ENCODE peak calls at places on chromosomes 1 and 21, in nine cellular contexts. One of them, this sample, is unnamed.

GRCh38 chr1:243452092-243452491 is 196.3 kb downstream of the SDCCAG8 start:
- DNase-seq in NCI-H2081: no peak
- DNase-seq in T-helper 2 cell: no peak
- DNase-seq in stimulated activated CD4-positive, alpha-beta T cell treated with anti-CD3 and anti-CD28 coated beads, Interleukin-1b, Interleukin-23, amount 100 ng/mL, for 24 hours: no peak
- DNase-seq in NCI-H1694 treated with DMSO at 0.1 percent for 48 hours: no peak
- DNase-seq in T47D: no peak
- DNase-seq in activated gamma-delta T cell treated with Interleukin-2 at 50 U/mL for 16 hours: no peak
- DNase-seq in A172: no peak
- DNase-seq in coronary artery: no peak
- DNase-seq in this sample: no peak

GRCh38 chr1:221923921-221924598 is 182.2 kb upstream of the DUSP10 start:
- DNase-seq in NCI-H2081: no peak
- DNase-seq in T-helper 2 cell: no peak
- DNase-seq in stimulated activated CD4-positive, alpha-beta T cell treated with anti-CD3 and anti-CD28 coated beads, Interleukin-1b, Interleukin-23, amount 100 ng/mL, for 24 hours: no peak
- DNase-seq in NCI-H1694 treated with DMSO at 0.1 percent for 48 hours: no peak
- DNase-seq in T47D: no peak
- DNase-seq in activated gamma-delta T cell treated with Interleukin-2 at 50 U/mL for 16 hours: no peak
- DNase-seq in A172: no peak
- DNase-seq in coronary artery: no peak
- DNase-seq in this sample: no peak

GRCh38 chr1:192867180-192867579 is 58.3 kb downstream of the RGS2 start:
- DNase-seq in NCI-H2081: no peak
- DNase-seq in T-helper 2 cell: no peak
- DNase-seq in stimulated activated CD4-positive, alpha-beta T cell treated with anti-CD3 and anti-CD28 coated beads, Interleukin-1b, Interleukin-23, amount 100 ng/mL, for 24 hours: no peak
- DNase-seq in NCI-H1694 treated with DMSO at 0.1 percent for 48 hours: no peak
- DNase-seq in T47D: no peak
- DNase-seq in activated gamma-delta T cell treated with Interleukin-2 at 50 U/mL for 16 hours: no peak
- DNase-seq in A172: no peak
- DNase-seq in coronary artery: no peak
- DNase-seq in this sample: no peak

GRCh38 chr21:17491716-17492414 is 21.0 kb upstream of the CXADR start:
- DNase-seq in NCI-H2081: no peak
- DNase-seq in T-helper 2 cell: no peak
- DNase-seq in stimulated activated CD4-positive, alpha-beta T cell treated with anti-CD3 and anti-CD28 coated beads, Interleukin-1b, Interleukin-23, amount 100 ng/mL, for 24 hours: no peak
- DNase-seq in NCI-H1694 treated with DMSO at 0.1 percent for 48 hours: no peak
- DNase-seq in T47D: no peak
- DNase-seq in activated gamma-delta T cell treated with Interleukin-2 at 50 U/mL for 16 hours: no peak
- DNase-seq in A172: peak; percentile 96
- DNase-seq in coronary artery: no peak
- DNase-seq in this sample: no peak

GRCh38 chr1:226654508-226655124 is 84.5 kb downstream of the ITPKB start:
- DNase-seq in NCI-H2081: peak; percentile 20
- DNase-seq in T-helper 2 cell: no peak
- DNase-seq in stimulated activated CD4-positive, alpha-beta T cell treated with anti-CD3 and anti-CD28 coated beads, Interleukin-1b, Interleukin-23, amount 100 ng/mL, for 24 hours: no peak
- DNase-seq in NCI-H1694 treated with DMSO at 0.1 percent for 48 hours: peak; percentile 42
- DNase-seq in T47D: no peak
- DNase-seq in activated gamma-delta T cell treated with Interleukin-2 at 50 U/mL for 16 hours: no peak
- DNase-seq in A172: no peak
- DNase-seq in coronary artery: no peak
- DNase-seq in this sample: no peak

GRCh38 chr1:211198880-211199279 is 60.3 kb upstream of the RCOR3 start:
- DNase-seq in NCI-H2081: no peak
- DNase-seq in T-helper 2 cell: no peak
- DNase-seq in stimulated activated CD4-positive, alpha-beta T cell treated with anti-CD3 and anti-CD28 coated beads, Interleukin-1b, Interleukin-23, amount 100 ng/mL, for 24 hours: no peak
- DNase-seq in NCI-H1694 treated with DMSO at 0.1 percent for 48 hours: no peak
- DNase-seq in T47D: peak; percentile 24
- DNase-seq in activated gamma-delta T cell treated with Interleukin-2 at 50 U/mL for 16 hours: no peak
- DNase-seq in A172: no peak
- DNase-seq in coronary artery: no peak
- DNase-seq in this sample: no peak

GRCh38 chr1:68319907-68320306 is 87.6 kb upstream of the WLS start:
- DNase-seq in NCI-H2081: no peak
- DNase-seq in T-helper 2 cell: no peak
- DNase-seq in stimulated activated CD4-positive, alpha-beta T cell treated with anti-CD3 and anti-CD28 coated beads, Interleukin-1b, Interleukin-23, amount 100 ng/mL, for 24 hours: no peak
- DNase-seq in NCI-H1694 treated with DMSO at 0.1 percent for 48 hours: no peak
- DNase-seq in T47D: no peak
- DNase-seq in activated gamma-delta T cell treated with Interleukin-2 at 50 U/mL for 16 hours: no peak
- DNase-seq in A172: no peak
- DNase-seq in coronary artery: no peak
- DNase-seq in this sample: no peak

GRCh38 chr1:37325010-37325409 is 149.4 kb upstream of the ZC3H12A start:
- DNase-seq in NCI-H2081: peak; percentile 69
- DNase-seq in T-helper 2 cell: no peak
- DNase-seq in stimulated activated CD4-positive, alpha-beta T cell treated with anti-CD3 and anti-CD28 coated beads, Interleukin-1b, Interleukin-23, amount 100 ng/mL, for 24 hours: no peak
- DNase-seq in NCI-H1694 treated with DMSO at 0.1 percent for 48 hours: no peak
- DNase-seq in T47D: no peak
- DNase-seq in activated gamma-delta T cell treated with Interleukin-2 at 50 U/mL for 16 hours: no peak
- DNase-seq in A172: no peak
- DNase-seq in coronary artery: no peak
- DNase-seq in this sample: no peak

GRCh38 chr1:11138952-11139351 is 39.3 kb upstream of the EXOSC10 start:
- DNase-seq in NCI-H2081: no peak
- DNase-seq in T-helper 2 cell: no peak
- DNase-seq in stimulated activated CD4-positive, alpha-beta T cell treated with anti-CD3 and anti-CD28 coated beads, Interleukin-1b, Interleukin-23, amount 100 ng/mL, for 24 hours: no peak
- DNase-seq in NCI-H1694 treated with DMSO at 0.1 percent for 48 hours: no peak
- DNase-seq in T47D: no peak
- DNase-seq in activated gamma-delta T cell treated with Interleukin-2 at 50 U/mL for 16 hours: no peak
- DNase-seq in A172: no peak
- DNase-seq in coronary artery: no peak
- DNase-seq in this sample: no peak

GRCh38 chr21:16192900-16193299 is 463.1 kb downstream of the USP25 start:
- DNase-seq in NCI-H2081: no peak
- DNase-seq in T-helper 2 cell: no peak
- DNase-seq in stimulated activated CD4-positive, alpha-beta T cell treated with anti-CD3 and anti-CD28 coated beads, Interleukin-1b, Interleukin-23, amount 100 ng/mL, for 24 hours: no peak
- DNase-seq in NCI-H1694 treated with DMSO at 0.1 percent for 48 hours: no peak
- DNase-seq in T47D: no peak
- DNase-seq in activated gamma-delta T cell treated with Interleukin-2 at 50 U/mL for 16 hours: no peak
- DNase-seq in A172: peak; percentile 73
- DNase-seq in coronary artery: no peak
- DNase-seq in this sample: peak; percentile 76

GRCh38 chr1:185315364-185316108 is 1.5 kb downstream of the IVNS1ABP start:
- DNase-seq in NCI-H2081: no peak
- DNase-seq in T-helper 2 cell: no peak
- DNase-seq in stimulated activated CD4-positive, alpha-beta T cell treated with anti-CD3 and anti-CD28 coated beads, Interleukin-1b, Interleukin-23, amount 100 ng/mL, for 24 hours: no peak
- DNase-seq in NCI-H1694 treated with DMSO at 0.1 percent for 48 hours: peak; percentile 57
- DNase-seq in T47D: no peak
- DNase-seq in activated gamma-delta T cell treated with Interleukin-2 at 50 U/mL for 16 hours: no peak
- DNase-seq in A172: peak; percentile 18
- DNase-seq in coronary artery: no peak
- DNase-seq in this sample: peak; percentile 18

GRCh38 chr1:12597792-12598191 is 20.2 kb downstream of the DHRS3 start:
- DNase-seq in NCI-H2081: peak; percentile 34
- DNase-seq in T-helper 2 cell: no peak
- DNase-seq in stimulated activated CD4-positive, alpha-beta T cell treated with anti-CD3 and anti-CD28 coated beads, Interleukin-1b, Interleukin-23, amount 100 ng/mL, for 24 hours: no peak
- DNase-seq in NCI-H1694 treated with DMSO at 0.1 percent for 48 hours: no peak
- DNase-seq in T47D: no peak
- DNase-seq in activated gamma-delta T cell treated with Interleukin-2 at 50 U/mL for 16 hours: no peak
- DNase-seq in A172: no peak
- DNase-seq in coronary artery: no peak
- DNase-seq in this sample: peak; percentile 44

GRCh38 chr21:44984792-44985440 is 45.1 kb downstream of the SLX9 start:
- DNase-seq in NCI-H2081: no peak
- DNase-seq in T-helper 2 cell: peak; percentile 1
- DNase-seq in stimulated activated CD4-positive, alpha-beta T cell treated with anti-CD3 and anti-CD28 coated beads, Interleukin-1b, Interleukin-23, amount 100 ng/mL, for 24 hours: no peak
- DNase-seq in NCI-H1694 treated with DMSO at 0.1 percent for 48 hours: no peak
- DNase-seq in T47D: no peak
- DNase-seq in activated gamma-delta T cell treated with Interleukin-2 at 50 U/mL for 16 hours: no peak
- DNase-seq in A172: no peak
- DNase-seq in coronary artery: no peak
- DNase-seq in this sample: no peak

GRCh38 chr1:29339176-29339575 is 102.9 kb downstream of the PTPRU start:
- DNase-seq in NCI-H2081: no peak
- DNase-seq in T-helper 2 cell: no peak
- DNase-seq in stimulated activated CD4-positive, alpha-beta T cell treated with anti-CD3 and anti-CD28 coated beads, Interleukin-1b, Interleukin-23, amount 100 ng/mL, for 24 hours: no peak
- DNase-seq in NCI-H1694 treated with DMSO at 0.1 percent for 48 hours: no peak
- DNase-seq in T47D: no peak
- DNase-seq in activated gamma-delta T cell treated with Interleukin-2 at 50 U/mL for 16 hours: no peak
- DNase-seq in A172: no peak
- DNase-seq in coronary artery: no peak
- DNase-seq in this sample: no peak

GRCh38 chr1:178496410-178497135 is at the start of gene CLEC20A:
- DNase-seq in NCI-H2081: no peak
- DNase-seq in T-helper 2 cell: no peak
- DNase-seq in stimulated activated CD4-positive, alpha-beta T cell treated with anti-CD3 and anti-CD28 coated beads, Interleukin-1b, Interleukin-23, amount 100 ng/mL, for 24 hours: no peak
- DNase-seq in NCI-H1694 treated with DMSO at 0.1 percent for 48 hours: no peak
- DNase-seq in T47D: no peak
- DNase-seq in activated gamma-delta T cell treated with Interleukin-2 at 50 U/mL for 16 hours: no peak
- DNase-seq in A172: no peak
- DNase-seq in coronary artery: no peak
- DNase-seq in this sample: no peak

GRCh38 chr1:182147136-182147815 is 85.8 kb upstream of the ZNF648 start:
- DNase-seq in NCI-H2081: no peak
- DNase-seq in T-helper 2 cell: no peak
- DNase-seq in stimulated activated CD4-positive, alpha-beta T cell treated with anti-CD3 and anti-CD28 coated beads, Interleukin-1b, Interleukin-23, amount 100 ng/mL, for 24 hours: no peak
- DNase-seq in NCI-H1694 treated with DMSO at 0.1 percent for 48 hours: no peak
- DNase-seq in T47D: no peak
- DNase-seq in activated gamma-delta T cell treated with Interleukin-2 at 50 U/mL for 16 hours: no peak
- DNase-seq in A172: no peak
- DNase-seq in coronary artery: no peak
- DNase-seq in this sample: no peak

GRCh38 chr1:174023438-174023837 is 1.3 kb upstream of the RC3H1 start:
- DNase-seq in NCI-H2081: no peak
- DNase-seq in T-helper 2 cell: no peak
- DNase-seq in stimulated activated CD4-positive, alpha-beta T cell treated with anti-CD3 and anti-CD28 coated beads, Interleukin-1b, Interleukin-23, amount 100 ng/mL, for 24 hours: no peak
- DNase-seq in NCI-H1694 treated with DMSO at 0.1 percent for 48 hours: no peak
- DNase-seq in T47D: no peak
- DNase-seq in activated gamma-delta T cell treated with Interleukin-2 at 50 U/mL for 16 hours: no peak
- DNase-seq in A172: no peak
- DNase-seq in coronary artery: no peak
- DNase-seq in this sample: peak; percentile 83

GRCh38 chr1:24748191-24749121 is 3.2 kb downstream of the CLIC4 start:
- DNase-seq in NCI-H2081: no peak
- DNase-seq in T-helper 2 cell: no peak
- DNase-seq in stimulated activated CD4-positive, alpha-beta T cell treated with anti-CD3 and anti-CD28 coated beads, Interleukin-1b, Interleukin-23, amount 100 ng/mL, for 24 hours: no peak
- DNase-seq in NCI-H1694 treated with DMSO at 0.1 percent for 48 hours: no peak
- DNase-seq in T47D: no peak
- DNase-seq in activated gamma-delta T cell treated with Interleukin-2 at 50 U/mL for 16 hours: no peak
- DNase-seq in A172: no peak
- DNase-seq in coronary artery: no peak
- DNase-seq in this sample: no peak

GRCh38 chr1:225479996-225480720 is 52.3 kb upstream of the LBR start:
- DNase-seq in NCI-H2081: no peak
- DNase-seq in T-helper 2 cell: no peak
- DNase-seq in stimulated activated CD4-positive, alpha-beta T cell treated with anti-CD3 and anti-CD28 coated beads, Interleukin-1b, Interleukin-23, amount 100 ng/mL, for 24 hours: no peak
- DNase-seq in NCI-H1694 treated with DMSO at 0.1 percent for 48 hours: no peak
- DNase-seq in T47D: no peak
- DNase-seq in activated gamma-delta T cell treated with Interleukin-2 at 50 U/mL for 16 hours: no peak
- DNase-seq in A172: no peak
- DNase-seq in coronary artery: peak; percentile 52
- DNase-seq in this sample: no peak

This sample was measured in LNCaP clone FGC.